ENCODE peak calls at places on chromosomes 1 and 21, in five cellular contexts. W is activated CD4-positive, alpha-beta memory T cell treated with anti-CD3 and anti-CD28 coated beads, Interleukin-2, amount 10 ng/mL, durations not matched to agents 7 days and 5 days; B is ureter; X is GM12865; V is OCI-LY7. H is an unnamed sample.
A peak's percentile ranks its signal among the peaks of the same experiment; 100 is the strongest.

GRCh38 chr1:207923561-207923960 is 12.6 kb upstream of the CD34 start:
- DNase-seq in W (no peak), B (no peak), V (no peak), X (no peak), H (no peak)

GRCh38 chr1:59146651-59147358 is 150.1 kb upstream of the FGGY start:
- DNase-seq in W (peak; percentile 54), V (no peak), B (peak; percentile 53), X (peak; percentile 78), H (peak; percentile 54)

GRCh38 chr1:186958520-186958919 is 129.8 kb downstream of the PLA2G4A start:
- DNase-seq in V (no peak), W (no peak), X (no peak), B (no peak), H (no peak)

GRCh38 chr1:67534627-67535065 is 104.4 kb upstream of the SERBP1 start:
- DNase-seq in X (no peak), V (no peak), W (no peak), B (no peak), H (no peak)

GRCh38 chr21:42550817-42551216 is 37.2 kb downstream of the SLC37A1 start:
- DNase-seq in V (no peak), X (no peak), W (no peak), B (no peak), H (no peak)

GRCh38 chr1:1614204-1614953 is 921 bp upstream of the MIB2 start:
- DNase-seq in B (no peak), X (no peak), V (no peak), W (peak; percentile 53), H (no peak)

GRCh38 chr1:29221296-29221695 is 9.4 kb downstream of the MECR start:
- DNase-seq in X (no peak), W (no peak), V (no peak), B (no peak), H (no peak)

GRCh38 chr1:78472851-78473496 is 17.8 kb upstream of the PTGFR start:
- DNase-seq in X (no peak), W (no peak), V (no peak), B (no peak), H (no peak)

GRCh38 chr1:109768700-109769325 is 5.1 kb upstream of the EPS8L3 start:
- DNase-seq in X (no peak), W (no peak), V (no peak), B (no peak), H (no peak)

GRCh38 chr1:41455479-41456271 is 28.8 kb downstream of the EDN2 start:
- DNase-seq in X (no peak), V (no peak), W (no peak), B (peak; percentile 42), H (no peak)

GRCh38 chr1:149917590-149918144 is at the start of gene SV2A:
- DNase-seq in W (peak; percentile 51), B (peak; percentile 56), V (peak; percentile 17), X (no peak), H (no peak)

H was measured in GM12891.